ENCODE peak calls at places on chromosome 4, in seven cellular contexts. F is upper lobe of left lung, K is IMR-90, L is HL-60, E is vagina, Z is adrenal gland, R is hepatocyte. O is an unnamed sample.

GRCh38 chr4:71095141-71095939 is 101.9 kb downstream of the DCK start:
- DNase-seq in R (no peak), E (no peak), Z (no peak), L (no peak), F (no peak), K (no peak), O (no peak)

GRCh38 chr4:168621806-168622589 is 125.1 kb downstream of the PALLD start:
- DNase-seq in K (peak; percentile 90), L (no peak), Z (no peak), R (no peak), E (no peak), F (no peak), O (no peak)

GRCh38 chr4:143554728-143555597 is 41.5 kb downstream of the SMARCA5 start:
- DNase-seq in L (no peak), R (no peak), E (no peak), Z (no peak), F (no peak), K (no peak), O (no peak)

GRCh38 chr4:38753021-38753806 is 29.6 kb downstream of the TLR10 start:
- DNase-seq in Z (peak; percentile 72), E (no peak), L (no peak), K (peak; percentile 99), F (peak; percentile 36), R (peak; percentile 88), O (no peak)

GRCh38 chr4:78829296-78829695 is 53.1 kb downstream of the BMP2K start:
- DNase-seq in K (peak; percentile 67), F (no peak), Z (no peak), R (no peak), L (no peak), E (no peak), O (no peak)

GRCh38 chr4:19803406-19803805 is 448.3 kb upstream of the SLIT2 start:
- DNase-seq in L (no peak), K (peak; percentile 6), R (no peak), F (no peak), Z (no peak), E (no peak), O (no peak)

GRCh38 chr4:127181001-127181400 is 451.8 kb upstream of the INTU start:
- DNase-seq in R (no peak), K (no peak), L (no peak), E (no peak), Z (no peak), F (no peak), O (no peak)

GRCh38 chr4:63020661-63021060 is 1388.6 kb downstream of the TECRL start:
- DNase-seq in F (no peak), K (no peak), E (no peak), Z (no peak), L (no peak), R (no peak), O (no peak)

GRCh38 chr4:174284181-174284886 is 623 bp downstream of the CEP44 start:
- DNase-seq in E (no peak), R (peak; percentile 49), L (no peak), Z (no peak), F (no peak), K (peak; percentile 71), O (no peak)

GRCh38 chr4:19983072-19983471 is 268.6 kb upstream of the SLIT2 start:
- DNase-seq in F (no peak), K (peak; percentile 99), R (no peak), E (no peak), L (no peak), Z (no peak), O (no peak)

GRCh38 chr4:119131160-119131559 is 4.5 kb upstream of the MYOZ2 start:
- DNase-seq in K (no peak), F (no peak), Z (no peak), L (no peak), R (peak; percentile 7), E (no peak), O (no peak)

GRCh38 chr4:62490635-62491034 is 1290.5 kb downstream of the ADGRL3 start:
- DNase-seq in Z (no peak), E (no peak), F (no peak), R (no peak), K (no peak), L (no peak), O (no peak)

GRCh38 chr4:1403177-1403583 is 3.1 kb downstream of the NKX1-1 start:
- DNase-seq in K (no peak), F (no peak), E (no peak), L (no peak), R (peak; percentile 3), Z (no peak), O (no peak)

GRCh38 chr4:6052679-6053078 is 34.4 kb upstream of the C4orf50 start:
- DNase-seq in K (no peak), Z (no peak), L (no peak), R (no peak), E (no peak), F (no peak), O (no peak)

GRCh38 chr4:26116057-26116456 is 202.0 kb downstream of the SMIM20 start:
- DNase-seq in F (no peak), R (peak; percentile 12), E (no peak), L (no peak), K (no peak), Z (no peak), O (no peak)

GRCh38 chr4:141339966-141340365 is 119.3 kb downstream of the ZNF330 start:
- DNase-seq in E (no peak), Z (no peak), L (no peak), K (peak; percentile 28), R (no peak), F (no peak), O (no peak)

GRCh38 chr4:10048931-10049655 is 27.8 kb upstream of the SLC2A9 start:
- DNase-seq in R (peak; percentile 43), F (no peak), K (no peak), Z (no peak), E (peak; percentile 67), L (no peak), O (no peak)

GRCh38 chr4:98793658-98794057 is 135.2 kb upstream of the TSPAN5 start:
- DNase-seq in Z (no peak), L (no peak), F (no peak), K (no peak), E (no peak), R (no peak), O (no peak)

GRCh38 chr4:159071969-159072765 is 30.7 kb upstream of the RAPGEF2 start:
- DNase-seq in K (peak; percentile 19), L (no peak), E (no peak), F (no peak), Z (no peak), R (no peak), O (no peak)

GRCh38 chr4:74161676-74162450 is 3.9 kb downstream of the MTHFD2L start:
- DNase-seq in F (no peak), E (no peak), K (peak; percentile 11), Z (no peak), R (no peak), L (no peak), O (no peak)

GRCh38 chr4:138241281-138242075 is 671 bp downstream of the SLC7A11 start:
- DNase-seq in R (peak; percentile 42), E (no peak), K (peak; percentile 38), L (peak; percentile 29), Z (no peak), F (no peak), O (no peak)

GRCh38 chr4:3644849-3645627 is 112.8 kb upstream of the LRPAP1 start:
- DNase-seq in E (no peak), R (no peak), K (no peak), Z (no peak), F (no peak), L (no peak), O (no peak)

GRCh38 chr4:40662962-40663604 is 33.4 kb upstream of the RBM47 start:
- DNase-seq in K (peak; percentile 89), Z (peak; percentile 29), R (peak; percentile 65), E (no peak), F (peak; percentile 58), L (no peak), O (no peak)

GRCh38 chr4:39151120-39151713 is 31.1 kb upstream of the WDR19 start:
- DNase-seq in L (peak; percentile 47), Z (no peak), E (no peak), F (no peak), R (no peak), K (peak; percentile 64), O (no peak)

GRCh38 chr4:7558436-7558835 is 123.7 kb upstream of the PSAPL1 start:
- DNase-seq in F (no peak), K (no peak), Z (no peak), R (no peak), E (no peak), L (no peak), O (no peak)

GRCh38 chr4:165191253-165191652 is 16.1 kb upstream of the KLHL2 start:
- DNase-seq in Z (no peak), K (no peak), F (no peak), R (no peak), E (no peak), L (no peak), O (no peak)

GRCh38 chr4:54224960-54225670 is 4.0 kb upstream of the PDGFRA start:
- DNase-seq in Z (no peak), K (no peak), F (no peak), R (no peak), E (peak; percentile 87), L (no peak), O (no peak)
- H3K27me3 ChIP-seq in Z (peaks cover 44% of the 10 kb centered on the region), K (no peaks in the 10 kb centered on the region), F (peaks cover 36% of the 10 kb centered on the region), R (peaks cover 26% of the 10 kb centered on the region), E (peaks cover 16% of the 10 kb centered on the region), L (peaks cover 53% of the 10 kb centered on the region), O (peaks cover 73% of the 10 kb centered on the region)

GRCh38 chr4:153127773-153128494 is 76.3 kb upstream of the TRIM2 start:
- DNase-seq in L (peak; percentile 79), E (peak; percentile 88), F (peak; percentile 90), K (peak; percentile 77), Z (peak; percentile 79), R (peak; percentile 93), O (peak; percentile 83)
- H3K27ac ChIP-seq in L (no peak overlapping the region), E (no peak overlapping the region), F (no peak overlapping the region), K (no peak overlapping the region), Z (no peak overlapping the region), R (peak overlapping the region; percentile 64), O (no peak overlapping the region)

GRCh38 chr4:67091668-67092067 is 453.6 kb downstream of the CENPC start:
- DNase-seq in L (no peak), E (no peak), R (no peak), Z (no peak), K (no peak), F (no peak), O (no peak)

GRCh38 chr4:67083496-67083895 is 461.8 kb downstream of the CENPC start:
- DNase-seq in Z (no peak), L (no peak), E (no peak), K (no peak), F (no peak), R (no peak), O (no peak)

GRCh38 chr4:67084801-67085200 is 460.5 kb downstream of the CENPC start:
- DNase-seq in L (no peak), R (no peak), E (no peak), K (no peak), Z (no peak), F (no peak), O (no peak)

GRCh38 chr4:67082746-67083145 is 462.6 kb downstream of the CENPC start:
- DNase-seq in R (no peak), F (no peak), E (no peak), Z (no peak), L (no peak), K (no peak), O (no peak)

GRCh38 chr4:67087897-67088296 is 457.4 kb downstream of the CENPC start:
- DNase-seq in L (peak; percentile 41), Z (peak; percentile 19), R (peak; percentile 51), E (no peak), F (peak; percentile 26), K (no peak), O (no peak)
- TF ChIP-seq CTCF in L (peak; percentile 53), Z (peak; percentile 58), R (peak; percentile 58), E (no peak), F (peak; percentile 50), K (no peak), O (peak; percentile 58)

GRCh38 chr4:46387956-46388355 is 2.0 kb downstream of the GABRA2 start:
- DNase-seq in L (no peak), F (no peak), Z (no peak), R (no peak), E (no peak), K (no peak), O (no peak)
- H3K27me3 ChIP-seq in L (peaks cover 31% of the 10 kb centered on the region), F (no peaks in the 10 kb centered on the region), Z (peaks cover 40% of the 10 kb centered on the region), R (peaks cover 70% of the 10 kb centered on the region), E (no peaks in the 10 kb centered on the region), K (peaks cover 27% of the 10 kb centered on the region), O (peaks cover 40% of the 10 kb centered on the region)

O was measured in CD4-positive, alpha-beta T cell.